ENCODE peak calls at places on chromosome 16, in six cellular contexts. A, J, D, F, L and V are unnamed samples.

GRCh38 chr16:8569650-8570338 is 20.5 kb downstream of the TMEM114 start:
- DNase-seq in A (no peak), J (no peak), D (no peak), F (no peak), L (no peak), V (no peak)

GRCh38 chr16:23434380-23434779 is 18.6 kb downstream of the COG7 start:
- DNase-seq in A (peak), J (no peak), D (peak), F (peak), L (no peak), V (peak)

GRCh38 chr16:4319454-4319853 is 3.6 kb downstream of the GLIS2 start:
- DNase-seq in A (no peak), J (no peak), D (peak), F (no peak), L (peak), V (peak)

GRCh38 chr16:27096375-27096774 is 29.6 kb downstream of the C16orf82 start:
- DNase-seq in A (no peak), J (no peak), D (no peak), F (no peak), L (no peak), V (no peak)

GRCh38 chr16:86537486-86537885 is 17.5 kb downstream of the MTHFSD start:
- DNase-seq in A (no peak), J (no peak), D (no peak), F (no peak), L (no peak), V (no peak)

GRCh38 chr16:67013823-67014640 is 14.9 kb upstream of the CBFB start:
- DNase-seq in A (peak), J (no peak), D (peak), F (peak), L (peak), V (peak)

GRCh38 chr16:58487566-58488351 is 12.2 kb upstream of the NDRG4 start:
- DNase-seq in A (peak), J (no peak), D (peak), F (peak), L (peak), V (peak)

GRCh38 chr16:25121824-25122600 is 10.5 kb downstream of the LCMT1 start:
- DNase-seq in A (no peak), J (no peak), D (no peak), F (no peak), L (no peak), V (no peak)

GRCh38 chr16:69097425-69097824 is 8.0 kb upstream of the HAS3 start:
- DNase-seq in A (no peak), J (no peak), D (no peak), F (no peak), L (no peak), V (peak)

GRCh38 chr16:22664561-22664997 is 149.4 kb upstream of the HS3ST2 start:
- DNase-seq in A (no peak), J (no peak), D (no peak), F (no peak), L (no peak), V (no peak)

GRCh38 chr16:11296706-11297491 is 15.8 kb upstream of the PRM1 start:
- DNase-seq in A (peak), J (no peak), D (no peak), F (peak), L (no peak), V (peak)

GRCh38 chr16:1512174-1512573 is 19.0 kb downstream of the TELO2 start:
- DNase-seq in A (no peak), J (no peak), D (no peak), F (no peak), L (no peak), V (no peak)

GRCh38 chr16:25126820-25127232 is 15.3 kb downstream of the LCMT1 start:
- DNase-seq in A (peak), J (peak), D (no peak), F (peak), L (no peak), V (peak)

GRCh38 chr16:87160218-87160617 is 157.0 kb downstream of the C16orf95 start:
- DNase-seq in A (no peak), J (no peak), D (no peak), F (no peak), L (no peak), V (no peak)

DNA sequence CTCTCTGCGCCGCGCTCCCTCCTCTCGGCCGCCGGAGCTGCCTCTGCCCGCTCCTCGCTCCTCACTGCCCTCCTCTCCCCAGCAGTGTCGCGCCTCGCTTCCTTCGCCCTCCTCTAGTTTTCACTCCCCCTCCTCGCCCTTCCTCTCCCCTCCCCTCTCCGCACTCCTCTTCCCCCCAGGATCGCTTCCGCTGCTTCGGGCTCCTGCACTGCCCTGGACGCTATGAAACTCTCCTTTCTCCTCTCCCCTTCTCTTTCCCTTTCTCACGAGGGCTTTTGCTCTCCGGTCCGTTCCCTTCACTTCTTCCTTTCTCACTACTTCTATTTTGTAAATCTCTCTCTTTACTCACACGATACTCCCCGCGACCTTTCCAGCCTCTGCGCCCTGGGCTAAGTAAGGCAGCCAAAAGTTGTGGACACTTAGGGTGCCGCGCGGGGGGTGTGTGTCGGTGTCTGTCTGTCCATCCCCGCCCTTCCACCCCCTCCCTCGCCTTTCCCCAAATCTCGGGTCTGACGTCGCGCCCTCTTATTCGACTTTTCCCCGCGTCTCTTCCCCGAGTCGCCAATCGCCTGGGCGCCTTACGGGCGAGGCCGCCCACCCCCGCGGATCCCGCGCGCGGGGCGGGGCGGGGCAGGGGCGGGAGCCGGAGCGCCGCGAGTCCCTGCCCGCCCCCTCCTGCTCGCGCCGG is at the start of gene IRX3:
- DNase-seq in A (peak), J (peak), D (no peak), F (peak), L (peak), V (peak)
- TF ChIP-seq CTCF in A (no peak), J (no peak), D (no peak), F (no peak), L (no peak), V (no peak)

GRCh38 chr16:30395155-30395991 is at the start of gene ZNF48:
- DNase-seq in A (peak), J (peak), D (peak), F (peak), L (peak), V (peak)
- TF ChIP-seq CTCF in A (no peak), J (peak), D (no peak), F (peak), L (peak), V (no peak)

DNA sequence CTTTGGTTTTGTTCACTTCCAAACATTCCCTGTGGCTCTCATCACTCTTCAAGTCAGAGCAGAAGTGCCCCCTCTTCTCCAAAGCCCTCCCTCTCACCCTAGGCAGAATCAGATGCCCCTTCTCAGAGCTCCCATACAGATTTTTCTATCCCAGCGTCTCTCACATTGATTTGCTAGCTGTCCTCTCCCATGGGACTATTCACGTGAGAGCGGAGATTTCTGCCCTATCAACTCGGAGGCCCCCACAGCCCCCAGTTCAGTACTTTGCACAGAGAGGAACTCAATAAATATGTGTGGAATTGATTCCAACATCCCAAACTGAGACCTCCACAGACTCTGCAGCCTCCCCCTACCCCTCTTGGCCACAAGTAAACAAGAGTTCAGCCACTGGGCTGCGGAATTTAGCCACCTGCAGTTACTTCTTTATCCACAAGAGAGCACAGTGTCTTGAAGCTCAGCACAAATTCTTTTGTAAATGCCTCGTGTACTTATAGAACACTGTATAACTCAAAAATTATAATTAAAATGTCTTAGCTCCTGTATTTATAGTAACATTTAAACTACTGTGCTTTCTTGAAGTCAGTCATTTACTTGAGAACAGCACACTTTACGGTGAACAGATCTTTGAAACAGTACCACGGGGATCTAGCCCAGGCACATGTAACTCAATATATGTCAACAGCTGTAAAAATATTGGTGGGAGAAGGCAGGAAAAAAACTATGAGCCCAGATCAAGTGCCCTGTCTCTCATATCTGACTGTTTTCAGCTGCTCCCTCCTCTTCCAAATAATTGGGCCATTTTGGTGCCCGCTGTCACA is 182.9 kb downstream of the C16orf78 start:
- DNase-seq in A (peak), J (no peak), D (no peak), F (no peak), L (no peak), V (peak)
- TF ChIP-seq CTCF in A (peak), J (peak), D (no peak), F (no peak), L (peak), V (peak)

DNA sequence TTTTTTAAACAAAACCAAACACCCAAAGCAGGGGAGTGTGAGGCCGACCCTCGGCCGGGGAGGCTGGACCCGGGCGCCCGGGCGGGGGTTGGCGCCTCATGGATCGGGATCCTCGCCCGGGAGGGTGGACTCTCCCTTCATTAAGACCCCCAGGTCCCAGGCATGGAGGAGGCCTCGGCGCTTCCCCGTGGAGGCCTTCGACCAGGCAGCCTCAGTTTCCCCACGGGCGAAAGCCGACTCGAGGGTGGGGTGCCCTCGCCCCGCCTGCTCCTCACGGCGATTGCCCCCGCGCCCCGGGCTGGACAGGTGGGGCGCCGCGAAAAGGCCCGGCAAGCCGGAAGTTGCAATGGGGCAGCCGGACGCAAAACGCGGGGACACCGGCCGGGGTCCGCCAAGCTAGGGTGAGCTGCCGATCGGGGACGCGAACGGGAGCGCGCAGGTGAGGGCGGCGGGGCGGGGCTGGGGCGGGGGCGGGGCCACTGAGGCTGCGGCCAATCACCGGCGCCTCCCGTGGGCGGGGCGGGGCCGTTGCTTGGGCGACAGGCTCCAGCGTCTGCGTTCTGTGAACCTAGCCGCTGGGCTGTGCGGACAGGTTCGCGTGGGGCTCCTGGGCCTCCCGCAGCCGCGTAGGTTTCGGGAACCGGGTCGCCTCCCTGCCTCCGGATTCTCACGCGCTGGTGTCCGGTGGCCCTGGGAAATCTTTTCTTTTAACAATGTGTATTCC is 6.0 kb upstream of the ZNF205 start:
- DNase-seq in A (peak), J (no peak), D (peak), F (peak), L (peak), V (peak)
- TF ChIP-seq CTCF in A (no peak), J (no peak), D (no peak), F (no peak), L (no peak), V (no peak)

GRCh38 chr16:74650966-74651567 is 15.6 kb downstream of the RFWD3 start:
- DNase-seq in A (no peak), J (no peak), D (no peak), F (no peak), L (peak), V (peak)
- TF ChIP-seq CTCF in A (peak), J (peak), D (peak), F (peak), L (no peak), V (peak)

GRCh38 chr16:12452549-12452948 is 351.1 kb downstream of the CPPED1 start:
- DNase-seq in A (no peak), J (no peak), D (no peak), F (no peak), L (no peak), V (no peak)

GRCh38 chr16:12449795-12450194 is 353.9 kb downstream of the CPPED1 start:
- DNase-seq in A (no peak), J (no peak), D (no peak), F (no peak), L (no peak), V (no peak)

GRCh38 chr16:12453832-12454231 is 349.9 kb downstream of the CPPED1 start:
- DNase-seq in A (no peak), J (no peak), D (no peak), F (no peak), L (no peak), V (no peak)

GRCh38 chr16:12449374-12449773 is 354.3 kb downstream of the CPPED1 start:
- DNase-seq in A (no peak), J (no peak), D (no peak), F (no peak), L (no peak), V (no peak)

GRCh38 chr16:12450381-12450780 is 353.3 kb downstream of the CPPED1 start:
- DNase-seq in A (no peak), J (no peak), D (no peak), F (no peak), L (no peak), V (no peak)
- TF ChIP-seq CTCF in A (no peak), J (no peak), D (no peak), F (no peak), L (no peak), V (no peak)

DNA sequence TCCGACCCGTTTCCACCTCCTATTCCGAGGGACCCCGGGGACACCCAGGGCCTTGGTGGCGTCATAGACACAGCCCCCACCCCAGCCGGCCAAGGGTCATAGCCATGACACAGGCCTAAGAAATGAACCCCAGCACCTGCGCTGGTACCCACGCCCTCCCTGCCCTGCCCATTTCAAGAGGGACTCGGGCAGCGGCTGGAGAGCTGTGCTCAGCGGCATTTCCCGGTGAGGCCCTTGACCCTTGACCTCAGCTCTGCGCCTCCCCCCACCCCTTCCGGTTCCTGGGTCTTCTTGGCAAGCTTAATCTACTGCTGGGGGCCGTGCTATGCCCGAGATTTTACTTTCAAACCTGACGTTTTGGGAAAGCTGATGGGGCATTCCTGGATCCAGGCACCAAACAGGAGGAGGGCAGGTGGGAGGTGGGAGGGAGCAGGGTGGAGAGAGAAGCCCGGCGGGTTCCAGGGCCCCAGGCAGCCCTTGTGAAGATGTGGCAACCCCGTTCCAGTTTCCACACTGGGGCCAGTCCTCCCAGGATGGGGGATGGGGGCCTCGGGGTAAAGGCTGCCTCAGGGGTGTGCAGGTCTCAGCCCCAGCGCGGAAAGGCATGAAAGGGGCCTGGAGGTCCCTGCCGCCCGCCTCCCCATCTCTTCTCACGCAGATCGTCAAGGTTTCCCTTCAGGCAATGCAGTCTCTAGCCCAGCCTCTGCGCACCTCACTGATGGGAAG is at the start of gene SLC22A31:
- DNase-seq in A (no peak), J (no peak), D (no peak), F (peak), L (no peak), V (no peak)
- TF ChIP-seq CTCF in A (no peak), J (no peak), D (no peak), F (no peak), L (no peak), V (no peak)

GRCh38 chr16:75385507-75386152 is 47.7 kb downstream of the CFDP1 start:
- DNase-seq in A (peak), J (no peak), D (no peak), F (no peak), L (peak), V (peak)
- TF ChIP-seq CTCF in A (peak), J (peak), D (peak), F (peak), L (peak), V (peak)